ENCODE peak calls at places on chromosomes 16 and 17, in ten cellular contexts. Q, I, S, H, U, K, D, Z, A and P are unnamed samples.

GRCh38 chr17:73380439-73381106 is 68.8 kb upstream of the CDC42EP4 start:
- DNase-seq in A (no peak), Q (no peak), I (no peak), H (no peak), S (no peak), K (no peak), Z (no peak), D (no peak), U (no peak), P (no peak)

GRCh38 chr17:83109793-83110645 is 30.6 kb downstream of the METRNL start:
- DNase-seq in Z (peak), I (no peak), H (no peak), A (no peak), K (peak), D (peak), S (peak), U (no peak), Q (peak), P (no peak)

GRCh38 chr16:35195173-35195863 is 1735.9 kb downstream of the TP53TG3F start:
- DNase-seq in U (no peak), D (no peak), Q (no peak), I (no peak), S (no peak), K (no peak), H (no peak), Z (no peak), A (peak), P (no peak)

GRCh38 chr17:41367426-41368075 is 2.1 kb downstream of the KRT33B start:
- DNase-seq in U (peak), Z (no peak), Q (no peak), S (no peak), D (no peak), A (no peak), K (no peak), H (no peak), I (no peak), P (no peak)

GRCh38 chr17:44076716-44077594 is 6.4 kb downstream of the G6PC3 start:
- DNase-seq in K (no peak), Z (peak), I (no peak), H (no peak), D (no peak), Q (no peak), U (peak), A (no peak), S (peak), P (no peak)

GRCh38 chr17:30332057-30332542 is 1.8 kb downstream of the TMIGD1 start:
- DNase-seq in Z (no peak), I (no peak), S (no peak), U (no peak), D (no peak), H (no peak), Q (peak), A (no peak), K (no peak), P (no peak)

GRCh38 chr17:44970136-44970737 is 2.1 kb upstream of the C1QL1 start:
- DNase-seq in D (no peak), A (peak), K (no peak), H (peak), U (peak), S (no peak), Q (no peak), I (peak), Z (no peak), P (no peak)

GRCh38 chr17:63170795-63171194 is 204.8 kb downstream of the TANC2 start:
- DNase-seq in H (no peak), S (no peak), K (no peak), I (no peak), Q (no peak), U (no peak), Z (no peak), D (no peak), A (no peak), P (no peak)

GRCh38 chr17:20926532-20926931 is 116.3 kb downstream of the USP22 start:
- DNase-seq in S (no peak), U (no peak), I (no peak), D (no peak), A (no peak), Z (no peak), H (no peak), K (no peak), Q (no peak), P (no peak)

GRCh38 chr16:71781741-71782140 is 26.9 kb downstream of the AP1G1 start:
- DNase-seq in U (no peak), D (no peak), A (no peak), H (no peak), Z (no peak), S (no peak), K (no peak), Q (no peak), I (no peak), P (no peak)

GRCh38 chr16:2386990-2387389 is 42.3 kb upstream of the CCNF start:
- DNase-seq in Z (no peak), Q (no peak), A (peak), I (no peak), U (peak), D (no peak), S (no peak), K (no peak), H (no peak), P (no peak)

GRCh38 chr17:45870342-45870974 is 23.9 kb upstream of the MAPT start:
- DNase-seq in S (no peak), Q (no peak), A (no peak), U (no peak), K (no peak), I (no peak), H (no peak), D (no peak), Z (no peak), P (no peak)

GRCh38 chr16:62213763-62214162 is 177.5 kb upstream of the CDH8 start:
- DNase-seq in I (peak), K (no peak), U (peak), Q (no peak), Z (no peak), S (no peak), A (peak), D (no peak), H (no peak), P (no peak)

GRCh38 chr17:66397486-66397885 is 95.1 kb downstream of the PRKCA start:
- DNase-seq in A (no peak), Q (no peak), U (no peak), Z (no peak), S (no peak), I (no peak), K (no peak), D (no peak), H (no peak), P (no peak)

GRCh38 chr16:35391328-35391727 is 1931.9 kb downstream of the TP53TG3F start:
- DNase-seq in I (peak), D (no peak), Z (no peak), S (peak), U (peak), Q (no peak), A (peak), H (peak), K (peak), P (no peak)

GRCh38 chr17:83203472-83204221 is 124.2 kb downstream of the METRNL start:
- DNase-seq in S (peak), K (no peak), Z (peak), U (no peak), H (no peak), Q (peak), A (no peak), I (peak), D (no peak), P (no peak)

GRCh38 chr17:28335201-28335958 is at the start of the genes IFT20 and TNFAIP1:
- DNase-seq in K (peak), S (peak), A (peak), Z (peak), U (peak), I (peak), H (peak), Q (peak), D (peak), P (peak)
- TF ChIP-seq CTCF in K (no peak), S (no peak), A (no peak), Z (peak), U (no peak), I (no peak), H (no peak), Q (no peak), D (no peak), P (no peak)

DNA sequence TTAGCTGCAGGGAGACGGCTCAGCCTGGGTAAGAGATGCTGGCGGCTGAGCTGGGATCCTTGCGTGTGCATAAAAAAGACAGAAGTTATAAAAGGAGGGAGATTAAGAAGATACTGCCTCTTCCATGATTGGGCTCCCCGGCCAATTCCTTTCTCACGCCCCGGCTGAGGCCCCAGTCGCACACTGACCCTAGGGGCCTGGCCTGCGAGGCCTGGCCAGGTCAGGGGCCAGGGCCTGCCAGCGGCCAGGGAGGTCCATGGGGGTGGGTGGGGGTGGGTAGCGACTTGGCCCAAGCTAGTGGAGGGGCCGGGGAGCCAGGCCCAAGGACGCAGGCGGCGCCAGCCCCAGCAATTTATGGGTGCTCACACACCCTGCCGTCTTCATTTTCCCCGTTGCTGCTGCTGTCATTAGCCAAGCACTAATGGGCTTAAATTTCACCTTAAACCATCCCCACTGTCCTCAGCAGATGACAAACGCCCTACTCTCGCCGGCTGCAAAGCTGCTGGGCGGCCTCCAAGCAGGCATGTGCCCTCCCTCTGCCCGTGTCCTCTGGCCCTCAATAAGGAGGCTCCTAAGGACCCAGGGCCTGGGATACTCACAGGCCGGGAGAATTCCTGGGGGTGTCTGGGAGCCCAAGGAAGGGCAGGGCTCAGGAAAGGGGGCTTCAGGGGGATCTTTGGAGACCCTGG is 66.3 kb downstream of the SREBF1 start:
- DNase-seq in I (no peak), D (no peak), A (no peak), S (no peak), K (no peak), Z (no peak), Q (no peak), U (no peak), H (peak), P (no peak)
- TF ChIP-seq CTCF in I (no peak), D (no peak), A (no peak), S (no peak), K (no peak), Z (no peak), Q (no peak), U (peak), H (no peak), P (no peak)

GRCh38 chr16:5072334-5073278 is 963 bp downstream of the ALG1 start:
- DNase-seq in S (no peak), U (no peak), Q (no peak), H (no peak), D (no peak), I (no peak), K (no peak), A (no peak), Z (no peak), P (no peak)

GRCh38 chr16:5077304-5077703 is 5.7 kb downstream of the ALG1 start:
- DNase-seq in S (no peak), H (no peak), K (no peak), U (no peak), Z (no peak), D (no peak), Q (no peak), I (no peak), A (no peak), P (no peak)

GRCh38 chr16:5078626-5079025 is 7.0 kb downstream of the ALG1 start:
- DNase-seq in H (no peak), K (no peak), Z (no peak), D (no peak), Q (no peak), U (no peak), I (no peak), S (no peak), A (no peak), P (no peak)

GRCh38 chr16:5073279-5073629 is 1.6 kb downstream of the ALG1 start:
- DNase-seq in U (no peak), D (no peak), Z (no peak), I (no peak), H (no peak), Q (no peak), K (no peak), S (no peak), A (no peak), P (no peak)

DNA sequence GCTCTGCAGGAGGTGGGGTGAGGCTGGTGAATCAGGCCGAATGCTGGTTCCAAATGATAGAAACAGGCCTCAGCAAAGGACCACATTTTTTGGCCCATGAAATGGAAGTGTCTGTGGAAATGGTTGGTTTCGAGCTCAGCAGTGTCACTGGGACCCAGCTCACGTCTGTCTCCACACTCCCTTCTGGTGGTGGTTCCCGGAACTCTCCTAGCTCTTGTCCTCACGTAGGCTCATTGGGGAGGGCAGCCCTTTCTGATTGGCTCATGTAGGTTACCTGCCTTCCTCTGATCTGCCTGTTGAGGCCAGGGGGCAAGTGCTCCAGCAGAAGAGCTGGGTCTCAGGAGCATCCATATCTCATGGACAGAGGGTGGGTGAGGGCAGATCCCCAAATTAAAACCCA is 4.0 kb downstream of the ALG1 start:
- DNase-seq in K (no peak), Z (no peak), U (peak), H (no peak), S (no peak), A (peak), I (no peak), D (no peak), Q (no peak), P (no peak)
- TF ChIP-seq CTCF in K (no peak), Z (no peak), U (peak), H (no peak), S (no peak), A (peak), I (no peak), D (no peak), Q (no peak), P (no peak)

DNA sequence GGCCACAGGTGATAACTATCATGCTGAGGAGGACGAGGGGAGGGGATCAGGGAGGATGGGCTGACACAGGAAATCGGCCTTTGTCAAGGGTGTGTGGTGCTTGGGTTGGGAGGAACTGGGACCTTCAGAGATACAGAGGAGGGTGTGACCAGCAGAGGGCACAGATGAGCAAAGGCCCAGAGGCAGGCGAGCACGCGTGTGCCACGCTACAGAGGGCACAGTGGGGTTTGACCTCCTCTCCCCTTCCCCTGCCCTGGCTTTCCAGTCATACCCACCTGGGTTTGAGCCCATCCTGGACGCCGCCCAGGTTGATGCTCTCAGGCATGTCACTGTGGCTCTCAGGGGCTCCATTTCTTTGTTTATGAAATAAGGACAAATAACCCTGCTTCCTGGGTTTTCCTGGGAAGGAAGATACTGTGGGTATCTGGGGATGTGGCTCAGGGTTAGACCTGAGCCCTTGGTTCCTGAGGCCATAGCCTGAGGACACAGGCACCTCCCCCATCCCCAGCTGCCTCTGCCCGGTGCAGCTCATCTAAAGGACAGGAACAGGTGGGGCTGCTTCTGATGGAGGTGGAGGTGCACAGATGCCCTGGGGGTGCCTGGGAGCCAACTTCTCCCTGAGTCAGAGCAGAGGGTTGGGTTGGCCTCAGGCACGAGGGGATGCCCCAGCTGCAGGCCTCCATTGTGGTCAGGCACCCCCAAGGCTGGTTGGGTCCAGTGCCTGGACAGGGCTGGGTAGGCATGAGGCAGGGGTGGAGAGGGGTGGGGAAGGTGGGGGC is 51.8 kb downstream of the BEAN1 start:
- DNase-seq in A (peak), Q (peak), Z (peak), D (peak), U (peak), H (peak), K (peak), S (peak), I (peak), P (no peak)
- TF ChIP-seq CTCF in A (peak), Q (peak), Z (peak), D (peak), U (peak), H (peak), K (peak), S (peak), I (peak), P (peak)

GRCh38 chr17:4541328-4542002 is 13.7 kb downstream of the MYBBP1A start:
- DNase-seq in D (no peak), H (no peak), A (no peak), U (no peak), Q (no peak), I (peak), S (no peak), K (no peak), Z (no peak), P (no peak)
- TF ChIP-seq CTCF in D (no peak), H (no peak), A (peak), U (peak), Q (no peak), I (no peak), S (no peak), K (no peak), Z (no peak), P (no peak)

DNA sequence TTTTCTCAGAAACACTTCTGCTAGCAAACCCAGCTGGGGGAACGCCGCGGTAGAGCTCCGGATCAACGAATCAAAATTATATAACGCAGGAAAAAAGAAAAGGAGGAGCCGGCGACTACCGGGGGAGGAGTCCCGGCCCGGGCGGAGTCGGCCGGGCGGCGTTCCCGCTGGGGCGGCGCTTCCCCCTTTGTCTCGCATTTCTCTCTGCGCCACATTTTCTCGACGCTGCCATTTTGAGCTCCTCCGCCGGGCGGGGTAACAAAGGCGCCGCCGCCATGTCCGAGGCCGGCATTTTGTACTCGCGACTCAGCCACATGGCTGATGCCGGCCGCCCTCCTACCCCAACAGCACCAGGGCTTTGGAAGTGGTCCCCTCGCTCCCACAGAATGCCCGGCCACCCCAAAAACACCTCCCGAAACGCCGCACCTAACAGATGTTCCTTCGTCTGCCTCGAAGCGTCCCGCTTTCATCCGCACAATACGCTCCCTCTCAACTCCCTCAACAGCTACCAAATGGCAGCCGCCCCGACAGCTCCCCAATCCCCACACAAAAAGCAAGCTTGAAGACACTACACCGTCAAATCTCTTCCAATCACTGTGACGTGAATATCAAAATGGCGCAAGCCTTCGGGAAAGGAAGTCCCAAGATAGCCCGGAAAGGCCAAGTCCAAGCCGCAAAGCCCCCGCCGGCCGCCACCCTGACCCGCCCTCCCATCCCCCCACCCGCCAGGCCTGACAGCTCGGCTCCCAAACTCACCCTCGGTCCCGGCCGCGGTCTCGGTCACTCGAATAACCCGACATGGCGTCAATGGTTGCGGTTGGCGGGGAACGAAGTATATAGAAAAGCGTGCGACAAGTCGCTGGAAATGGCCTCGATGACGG is 529 bp downstream of the DDX5 start:
- DNase-seq in Q (peak), U (peak), H (peak), Z (peak), I (peak), S (peak), K (peak), D (peak), A (peak), P (peak)
- TF ChIP-seq CTCF in Q (peak), U (no peak), H (no peak), Z (peak), I (no peak), S (no peak), K (no peak), D (no peak), A (no peak), P (no peak)

GRCh38 chr16:57091990-57092785 is at the start of gene CPNE2:
- DNase-seq in H (peak), U (peak), Q (peak), D (no peak), K (peak), S (peak), A (peak), Z (peak), I (peak), P (peak)
- TF ChIP-seq CTCF in H (no peak), U (no peak), Q (peak), D (no peak), K (no peak), S (no peak), A (peak), Z (peak), I (no peak), P (no peak)

GRCh38 chr16:56729736-56730662 is at the start of gene NUP93:
- DNase-seq in Q (peak), D (peak), S (peak), K (peak), H (peak), A (peak), Z (peak), U (peak), I (peak), P (peak)
- TF ChIP-seq CTCF in Q (no peak), D (no peak), S (no peak), K (no peak), H (no peak), A (no peak), Z (no peak), U (no peak), I (no peak), P (no peak)